ENCODE peak calls at places on chromosomes 2 and 18, in five cellular contexts. Z is OCI-M1; C is NCI-H1417; I is SJSA1; O is activated CD4-positive, alpha-beta T cell treated with anti-CD3 and anti-CD28 coated beads, Interleukin-2, amount 10 ng/mL, durations not matched to agents 7 days and 5 days. H is an unnamed sample.

GRCh38 chr2:85844486-85844885 is 44.3 kb downstream of the ST3GAL5 start:
- DNase-seq in I (no peak), Z (no peak), O (no peak), C (no peak), H (no peak)

GRCh38 chr18:55779461-55779710 is 191.4 kb upstream of the TCF4 start:
- DNase-seq in O (no peak), C (peak), I (no peak), Z (no peak), H (no peak)

GRCh38 chr2:160984426-160985077 is 175.7 kb upstream of the TANK start:
- DNase-seq in I (no peak), C (no peak), O (no peak), Z (no peak), H (no peak)

GRCh38 chr18:74778191-74778847 is 180.6 kb downstream of the ZNF407 start:
- DNase-seq in Z (peak), I (no peak), C (no peak), O (no peak), H (no peak)

GRCh38 chr2:151498178-151498577 is 88.5 kb downstream of the RIF1 start:
- DNase-seq in O (no peak), Z (no peak), I (no peak), C (no peak), H (no peak)

GRCh38 chr2:73852020-73852419 is 23.3 kb downstream of the STAMBP start:
- DNase-seq in I (peak), O (no peak), Z (no peak), C (no peak), H (no peak)

GRCh38 chr18:27735117-27735516 is 441.8 kb downstream of the CDH2 start:
- DNase-seq in C (no peak), I (no peak), Z (no peak), O (no peak), H (no peak)

GRCh38 chr2:42049411-42050349 is 1.9 kb downstream of the PKDCC start:
- DNase-seq in C (no peak), Z (no peak), I (peak), O (no peak), H (no peak)

GRCh38 chr18:13710460-13710859 is 15.9 kb downstream of the FAM210A start:
- DNase-seq in O (no peak), Z (no peak), I (no peak), C (no peak), H (no peak)

GRCh38 chr2:163736433-163737168 is 793 bp upstream of the FIGN start:
- DNase-seq in Z (no peak), I (peak), C (peak), O (no peak), H (peak)

GRCh38 chr2:105760639-105761337 is 16.1 kb downstream of the NCK2 start:
- DNase-seq in O (no peak), I (no peak), Z (no peak), C (no peak), H (no peak)

H was measured in left colon.